ENCODE peak calls at places on chromosomes 2 and 18, in eight cellular contexts. One of them, this sample, is unnamed.

GRCh38 chr2:17543131-17543660 is 2.7 kb downstream of the VSNL1 start:
- DNase-seq in psoas muscle: no peak
- DNase-seq in lower lobe of right lung: no peak
- DNase-seq in left ventricle myocardium inferior: no peak
- DNase-seq in breast epithelium: no peak
- DNase-seq in MM.1S: no peak
- DNase-seq in adrenal gland: no peak
- DNase-seq in esophagus squamous epithelium: no peak
- DNase-seq in this sample: no peak

GRCh38 chr2:37809525-37809924 is 115.6 kb upstream of the RMDN2 start:
- DNase-seq in psoas muscle: no peak
- DNase-seq in lower lobe of right lung: no peak
- DNase-seq in left ventricle myocardium inferior: no peak
- DNase-seq in breast epithelium: no peak
- DNase-seq in MM.1S: no peak
- DNase-seq in adrenal gland: peak; percentile 16
- DNase-seq in esophagus squamous epithelium: no peak
- DNase-seq in this sample: no peak

GRCh38 chr2:207692206-207693065 is 19.0 kb upstream of the CCNYL1 start:
- DNase-seq in psoas muscle: no peak
- DNase-seq in lower lobe of right lung: peak; percentile 62
- DNase-seq in left ventricle myocardium inferior: no peak
- DNase-seq in breast epithelium: no peak
- DNase-seq in MM.1S: no peak
- DNase-seq in adrenal gland: peak; percentile 53
- DNase-seq in esophagus squamous epithelium: no peak
- DNase-seq in this sample: peak; percentile 35

GRCh38 chr2:170716851-170717598 is 1.9 kb downstream of the SP5 start:
- DNase-seq in psoas muscle: peak; percentile 46
- DNase-seq in lower lobe of right lung: peak; percentile 67
- DNase-seq in left ventricle myocardium inferior: peak; percentile 23
- DNase-seq in breast epithelium: no peak
- DNase-seq in MM.1S: no peak
- DNase-seq in adrenal gland: peak; percentile 17
- DNase-seq in esophagus squamous epithelium: no peak
- DNase-seq in this sample: no peak

GRCh38 chr2:152336103-152336853 is 1.3 kb downstream of the FMNL2 start:
- DNase-seq in psoas muscle: peak; percentile 62
- DNase-seq in lower lobe of right lung: peak; percentile 72
- DNase-seq in left ventricle myocardium inferior: peak; percentile 73
- DNase-seq in breast epithelium: no peak
- DNase-seq in MM.1S: peak; percentile 60
- DNase-seq in adrenal gland: peak; percentile 67
- DNase-seq in esophagus squamous epithelium: no peak
- DNase-seq in this sample: peak; percentile 48

GRCh38 chr2:187424156-187424555 is 23.9 kb downstream of the CALCRL start:
- DNase-seq in psoas muscle: no peak
- DNase-seq in lower lobe of right lung: no peak
- DNase-seq in left ventricle myocardium inferior: no peak
- DNase-seq in breast epithelium: no peak
- DNase-seq in MM.1S: no peak
- DNase-seq in adrenal gland: no peak
- DNase-seq in esophagus squamous epithelium: no peak
- DNase-seq in this sample: no peak

GRCh38 chr2:232541195-232541960 is 1.9 kb downstream of the CHRNG start:
- DNase-seq in psoas muscle: no peak
- DNase-seq in lower lobe of right lung: peak; percentile 39
- DNase-seq in left ventricle myocardium inferior: no peak
- DNase-seq in breast epithelium: peak; percentile 24
- DNase-seq in MM.1S: no peak
- DNase-seq in adrenal gland: no peak
- DNase-seq in esophagus squamous epithelium: no peak
- DNase-seq in this sample: no peak

GRCh38 chr2:68734688-68735525 is at the start of gene ARHGAP25:
- DNase-seq in psoas muscle: no peak
- DNase-seq in lower lobe of right lung: no peak
- DNase-seq in left ventricle myocardium inferior: no peak
- DNase-seq in breast epithelium: no peak
- DNase-seq in MM.1S: peak; percentile 33
- DNase-seq in adrenal gland: no peak
- DNase-seq in esophagus squamous epithelium: no peak
- DNase-seq in this sample: no peak

GRCh38 chr2:158753561-158754302 is 41.4 kb upstream of the DAPL1 start:
- DNase-seq in psoas muscle: no peak
- DNase-seq in lower lobe of right lung: no peak
- DNase-seq in left ventricle myocardium inferior: peak; percentile 23
- DNase-seq in breast epithelium: no peak
- DNase-seq in MM.1S: peak; percentile 53
- DNase-seq in adrenal gland: peak; percentile 48
- DNase-seq in esophagus squamous epithelium: no peak
- DNase-seq in this sample: peak; percentile 55

GRCh38 chr2:187825-188224 is 76.0 kb downstream of the SH3YL1 start:
- DNase-seq in psoas muscle: no peak
- DNase-seq in lower lobe of right lung: no peak
- DNase-seq in left ventricle myocardium inferior: no peak
- DNase-seq in breast epithelium: no peak
- DNase-seq in MM.1S: no peak
- DNase-seq in adrenal gland: no peak
- DNase-seq in esophagus squamous epithelium: no peak
- DNase-seq in this sample: no peak

GRCh38 chr2:189763908-189764661 is 1.5 kb upstream of the OSGEPL1 start:
- DNase-seq in psoas muscle: no peak
- DNase-seq in lower lobe of right lung: no peak
- DNase-seq in left ventricle myocardium inferior: no peak
- DNase-seq in breast epithelium: no peak
- DNase-seq in MM.1S: no peak
- DNase-seq in adrenal gland: no peak
- DNase-seq in esophagus squamous epithelium: no peak
- DNase-seq in this sample: no peak

GRCh38 chr2:105635564-105635963 is 109.1 kb upstream of the NCK2 start:
- DNase-seq in psoas muscle: no peak
- DNase-seq in lower lobe of right lung: no peak
- DNase-seq in left ventricle myocardium inferior: no peak
- DNase-seq in breast epithelium: no peak
- DNase-seq in MM.1S: no peak
- DNase-seq in adrenal gland: no peak
- DNase-seq in esophagus squamous epithelium: no peak
- DNase-seq in this sample: no peak

GRCh38 chr2:231364961-231365810 is 30.3 kb upstream of the B3GNT7 start:
- DNase-seq in psoas muscle: no peak
- DNase-seq in lower lobe of right lung: peak; percentile 44
- DNase-seq in left ventricle myocardium inferior: no peak
- DNase-seq in breast epithelium: peak; percentile 60
- DNase-seq in MM.1S: no peak
- DNase-seq in adrenal gland: no peak
- DNase-seq in esophagus squamous epithelium: no peak
- DNase-seq in this sample: peak; percentile 54

GRCh38 chr2:145753966-145754365 is 1234.0 kb upstream of the ZEB2 start:
- DNase-seq in psoas muscle: no peak
- DNase-seq in lower lobe of right lung: no peak
- DNase-seq in left ventricle myocardium inferior: no peak
- DNase-seq in breast epithelium: no peak
- DNase-seq in MM.1S: peak; percentile 55
- DNase-seq in adrenal gland: no peak
- DNase-seq in esophagus squamous epithelium: no peak
- DNase-seq in this sample: no peak

GRCh38 chr18:55585050-55585449 is 2.9 kb downstream of the TCF4 start:
- DNase-seq in psoas muscle: no peak
- DNase-seq in lower lobe of right lung: no peak
- DNase-seq in left ventricle myocardium inferior: no peak
- DNase-seq in breast epithelium: no peak
- DNase-seq in MM.1S: no peak
- DNase-seq in adrenal gland: no peak
- DNase-seq in esophagus squamous epithelium: no peak
- DNase-seq in this sample: no peak

GRCh38 chr2:151230627-151231026 is 31.0 kb downstream of the RBM43 start:
- DNase-seq in psoas muscle: no peak
- DNase-seq in lower lobe of right lung: no peak
- DNase-seq in left ventricle myocardium inferior: no peak
- DNase-seq in breast epithelium: no peak
- DNase-seq in MM.1S: peak; percentile 11
- DNase-seq in adrenal gland: no peak
- DNase-seq in esophagus squamous epithelium: no peak
- DNase-seq in this sample: no peak

GRCh38 chr2:239346676-239347075 is 54.1 kb downstream of the HDAC4 start:
- DNase-seq in psoas muscle: no peak
- DNase-seq in lower lobe of right lung: no peak
- DNase-seq in left ventricle myocardium inferior: no peak
- DNase-seq in breast epithelium: no peak
- DNase-seq in MM.1S: no peak
- DNase-seq in adrenal gland: no peak
- DNase-seq in esophagus squamous epithelium: no peak
- DNase-seq in this sample: no peak

GRCh38 chr18:26901020-26901419 is 35.5 kb upstream of the AQP4 start:
- DNase-seq in psoas muscle: no peak
- DNase-seq in lower lobe of right lung: no peak
- DNase-seq in left ventricle myocardium inferior: no peak
- DNase-seq in breast epithelium: no peak
- DNase-seq in MM.1S: no peak
- DNase-seq in adrenal gland: no peak
- DNase-seq in esophagus squamous epithelium: no peak
- DNase-seq in this sample: no peak

GRCh38 chr18:13558132-13558531 is 168.2 kb downstream of the FAM210A start:
- DNase-seq in psoas muscle: no peak
- DNase-seq in lower lobe of right lung: peak; percentile 64
- DNase-seq in left ventricle myocardium inferior: peak; percentile 52
- DNase-seq in breast epithelium: no peak
- DNase-seq in MM.1S: peak; percentile 50
- DNase-seq in adrenal gland: no peak
- DNase-seq in esophagus squamous epithelium: no peak
- DNase-seq in this sample: no peak

DNA sequence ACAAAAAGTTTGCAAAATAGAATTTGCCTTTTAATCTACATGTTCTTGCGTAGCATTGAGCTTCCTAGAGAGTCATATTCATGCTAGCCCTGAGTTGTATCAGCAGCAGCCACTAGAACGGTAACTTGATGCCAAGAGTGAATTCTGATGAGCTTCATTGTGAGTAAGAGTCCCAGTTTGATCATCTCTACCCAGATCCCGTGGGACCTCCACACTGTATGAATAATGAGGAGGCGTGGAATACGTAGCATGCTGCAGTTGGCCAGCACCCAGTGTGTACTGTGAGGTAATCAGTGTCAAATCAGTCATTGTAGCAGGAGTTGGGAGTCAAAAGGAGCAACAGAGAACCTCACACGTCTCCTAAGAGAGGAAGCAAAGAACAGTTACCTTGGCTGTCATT is 197.9 kb downstream of the NEDD4L start:
- DNase-seq in psoas muscle: peak; percentile 36
- DNase-seq in lower lobe of right lung: no peak
- DNase-seq in left ventricle myocardium inferior: no peak
- DNase-seq in breast epithelium: no peak
- DNase-seq in MM.1S: no peak
- DNase-seq in adrenal gland: no peak
- DNase-seq in esophagus squamous epithelium: no peak
- DNase-seq in this sample: no peak
- H3K27ac ChIP-seq in psoas muscle: no peak overlapping the region
- H3K27ac ChIP-seq in lower lobe of right lung: no peak overlapping the region
- H3K27ac ChIP-seq in left ventricle myocardium inferior: no peak overlapping the region
- H3K27ac ChIP-seq in breast epithelium: no peak overlapping the region
- H3K27ac ChIP-seq in MM.1S: no peak overlapping the region
- H3K27ac ChIP-seq in adrenal gland: no peak overlapping the region
- H3K27ac ChIP-seq in esophagus squamous epithelium: no peak overlapping the region
- H3K27ac ChIP-seq in this sample: no peak overlapping the region

GRCh38 chr2:19769513-19769912 is 132.3 kb downstream of the TTC32 start:
- DNase-seq in psoas muscle: no peak
- DNase-seq in lower lobe of right lung: no peak
- DNase-seq in left ventricle myocardium inferior: no peak
- DNase-seq in breast epithelium: no peak
- DNase-seq in MM.1S: no peak
- DNase-seq in adrenal gland: no peak
- DNase-seq in esophagus squamous epithelium: no peak
- DNase-seq in this sample: no peak
- TF ChIP-seq CTCF in psoas muscle: peak; percentile 26
- TF ChIP-seq CTCF in lower lobe of right lung: no peak
- TF ChIP-seq CTCF in left ventricle myocardium inferior: peak; percentile 27
- TF ChIP-seq CTCF in breast epithelium: no peak
- TF ChIP-seq CTCF in MM.1S: peak; percentile 22
- TF ChIP-seq CTCF in adrenal gland: peak; percentile 38
- TF ChIP-seq CTCF in esophagus squamous epithelium: peak; percentile 41
- TF ChIP-seq CTCF in this sample: peak; percentile 28

GRCh38 chr18:23568739-23569138 is 17.6 kb downstream of the NPC1 start:
- DNase-seq in psoas muscle: no peak
- DNase-seq in lower lobe of right lung: no peak
- DNase-seq in left ventricle myocardium inferior: no peak
- DNase-seq in breast epithelium: no peak
- DNase-seq in MM.1S: no peak
- DNase-seq in adrenal gland: no peak
- DNase-seq in esophagus squamous epithelium: no peak
- DNase-seq in this sample: no peak

GRCh38 chr18:23565916-23566547 is 20.3 kb downstream of the NPC1 start:
- DNase-seq in psoas muscle: no peak
- DNase-seq in lower lobe of right lung: no peak
- DNase-seq in left ventricle myocardium inferior: no peak
- DNase-seq in breast epithelium: no peak
- DNase-seq in MM.1S: no peak
- DNase-seq in adrenal gland: no peak
- DNase-seq in esophagus squamous epithelium: no peak
- DNase-seq in this sample: no peak

GRCh38 chr18:23570912-23571504 is 15.3 kb downstream of the NPC1 start:
- DNase-seq in psoas muscle: no peak
- DNase-seq in lower lobe of right lung: no peak
- DNase-seq in left ventricle myocardium inferior: no peak
- DNase-seq in breast epithelium: no peak
- DNase-seq in MM.1S: no peak
- DNase-seq in adrenal gland: no peak
- DNase-seq in esophagus squamous epithelium: no peak
- DNase-seq in this sample: no peak

GRCh38 chr18:23569299-23570063 is 16.8 kb downstream of the NPC1 start:
- DNase-seq in psoas muscle: no peak
- DNase-seq in lower lobe of right lung: no peak
- DNase-seq in left ventricle myocardium inferior: no peak
- DNase-seq in breast epithelium: no peak
- DNase-seq in MM.1S: no peak
- DNase-seq in adrenal gland: no peak
- DNase-seq in esophagus squamous epithelium: no peak
- DNase-seq in this sample: no peak

GRCh38 chr18:23568265-23568664 is 18.0 kb downstream of the NPC1 start:
- DNase-seq in psoas muscle: no peak
- DNase-seq in lower lobe of right lung: no peak
- DNase-seq in left ventricle myocardium inferior: no peak
- DNase-seq in breast epithelium: no peak
- DNase-seq in MM.1S: no peak
- DNase-seq in adrenal gland: no peak
- DNase-seq in esophagus squamous epithelium: no peak
- DNase-seq in this sample: no peak
- H3K4me1 ChIP-seq in psoas muscle: peaks cover 7% of the 10 kb centered on the region
- H3K4me1 ChIP-seq in lower lobe of right lung: peaks cover 8% of the 10 kb centered on the region
- H3K4me1 ChIP-seq in left ventricle myocardium inferior: peaks cover 17% of the 10 kb centered on the region
- H3K4me1 ChIP-seq in breast epithelium: no peaks in the 10 kb centered on the region
- H3K4me1 ChIP-seq in MM.1S: no peaks in the 10 kb centered on the region
- H3K4me1 ChIP-seq in adrenal gland: peaks cover 25% of the 10 kb centered on the region
- H3K4me1 ChIP-seq in esophagus squamous epithelium: no peaks in the 10 kb centered on the region
- H3K4me1 ChIP-seq in this sample: peaks cover 29% of the 10 kb centered on the region

DNA sequence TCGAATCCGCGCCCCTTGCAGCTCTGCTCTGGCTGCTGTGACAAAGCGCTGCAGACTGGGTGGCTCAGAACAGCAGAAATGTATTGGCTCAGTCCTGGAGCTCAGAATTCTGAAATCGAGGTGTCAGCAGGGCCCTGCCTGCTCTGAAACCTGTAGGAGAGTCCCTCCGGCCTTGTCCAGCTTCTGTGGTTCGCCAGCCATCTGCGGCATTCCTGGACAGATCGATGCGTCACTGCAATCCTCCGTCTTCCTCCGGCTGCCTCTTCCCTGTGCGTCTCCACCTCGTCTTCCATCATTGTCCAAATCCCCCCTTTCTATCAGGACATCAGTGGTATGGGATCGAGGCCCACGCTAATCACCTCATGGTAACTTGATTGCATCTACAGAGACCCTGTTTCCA is 115.2 kb downstream of the RNF144A start:
- DNase-seq in psoas muscle: no peak
- DNase-seq in lower lobe of right lung: no peak
- DNase-seq in left ventricle myocardium inferior: no peak
- DNase-seq in breast epithelium: no peak
- DNase-seq in MM.1S: no peak
- DNase-seq in adrenal gland: no peak
- DNase-seq in esophagus squamous epithelium: no peak
- DNase-seq in this sample: no peak
- H3K27ac ChIP-seq in psoas muscle: peak overlapping the region; percentile 67
- H3K27ac ChIP-seq in lower lobe of right lung: no peak overlapping the region
- H3K27ac ChIP-seq in left ventricle myocardium inferior: no peak overlapping the region
- H3K27ac ChIP-seq in breast epithelium: no peak overlapping the region
- H3K27ac ChIP-seq in MM.1S: no peak overlapping the region
- H3K27ac ChIP-seq in adrenal gland: no peak overlapping the region
- H3K27ac ChIP-seq in esophagus squamous epithelium: no peak overlapping the region
- H3K27ac ChIP-seq in this sample: no peak overlapping the region